ENCODE peak calls at places on chromosomes 3 and 15, in ten cellular contexts. X is GM23338, Y is fibroblast of mammary gland, Q is dorsolateral prefrontal cortex, B is GM06990, T is A549, O is mucosa of descending colon, U is nephron progenitor cell, P is omental fat pad, V is cardiac muscle cell. K is an unnamed sample.

GRCh38 chr3:47430606-47431005 is 45.1 kb downstream of the SCAP start:
- DNase-seq in U (no peak), X (no peak), B (no peak), Q (no peak), O (no peak), P (no peak), Y (no peak), T (no peak), V (peak), K (no peak)

GRCh38 chr3:13549513-13550256 is 760 bp downstream of the FBLN2 start:
- DNase-seq in V (no peak), B (no peak), P (no peak), U (no peak), O (no peak), T (no peak), Q (no peak), Y (no peak), X (no peak), K (no peak)

GRCh38 chr15:77650285-77650684 is 17.6 kb upstream of the LINGO1 start:
- DNase-seq in Q (no peak), Y (peak), B (no peak), U (peak), O (no peak), T (peak), V (peak), X (peak), P (no peak), K (peak)

GRCh38 chr15:101314726-101315125 is 19.7 kb upstream of the SNRPA1 start:
- DNase-seq in V (no peak), P (no peak), B (no peak), Q (no peak), U (no peak), Y (no peak), T (no peak), O (no peak), X (no peak), K (no peak)

GRCh38 chr15:99496302-99496629 is 69.5 kb upstream of the MEF2A start:
- DNase-seq in Y (no peak), T (no peak), X (no peak), U (no peak), O (no peak), P (no peak), B (no peak), V (no peak), Q (no peak), K (no peak)

GRCh38 chr3:112770026-112770626 is 76.5 kb downstream of the CD200R1L start:
- DNase-seq in P (no peak), Y (peak), Q (no peak), V (no peak), U (no peak), B (no peak), O (no peak), X (peak), T (peak), K (no peak)

GRCh38 chr3:152650177-152650576 is 184.8 kb upstream of the P2RY1 start:
- DNase-seq in U (no peak), P (no peak), O (no peak), Q (peak), V (no peak), Y (no peak), X (no peak), B (no peak), T (no peak), K (peak)

GRCh38 chr3:75237041-75237775 is 426.9 kb upstream of the FRG2C start:
- DNase-seq in X (no peak), Q (no peak), B (no peak), O (no peak), V (no peak), U (no peak), P (no peak), T (no peak), Y (no peak), K (no peak)

GRCh38 chr3:120364821-120365220 is 15.7 kb upstream of the LRRC58 start:
- DNase-seq in X (no peak), B (no peak), P (no peak), V (no peak), Y (peak), T (no peak), Q (no peak), U (no peak), O (no peak), K (no peak)

GRCh38 chr3:19213608-19214220 is 65.4 kb downstream of the KCNH8 start:
- DNase-seq in U (no peak), T (peak), O (peak), P (no peak), B (no peak), Y (no peak), Q (no peak), V (peak), X (peak), K (no peak)

GRCh38 chr15:69906256-69907185 is 191.2 kb downstream of the TLE3 start:
- DNase-seq in Q (no peak), U (no peak), B (no peak), P (no peak), O (no peak), X (no peak), V (no peak), T (no peak), Y (no peak), K (no peak)

GRCh38 chr3:156718622-156719300 is 44.4 kb downstream of the TIPARP start:
- DNase-seq in U (no peak), P (no peak), T (no peak), Q (no peak), X (no peak), Y (no peak), O (no peak), B (no peak), V (no peak), K (no peak)

GRCh38 chr3:126828306-126828705 is 124.3 kb downstream of the CHCHD6 start:
- DNase-seq in V (no peak), Y (peak), B (no peak), O (peak), U (no peak), Q (no peak), T (no peak), P (no peak), X (no peak), K (no peak)

GRCh38 chr3:162525052-162525451 is 1028.4 kb downstream of the OTOL1 start:
- DNase-seq in B (no peak), Y (peak), Q (no peak), V (no peak), P (no peak), X (no peak), O (no peak), T (no peak), U (no peak), K (no peak)

GRCh38 chr3:38555149-38555840 is 59.2 kb downstream of the EXOG start:
- DNase-seq in T (no peak), Y (no peak), Q (no peak), P (no peak), X (no peak), V (no peak), U (no peak), B (no peak), O (no peak), K (no peak)

GRCh38 chr3:130779486-130779885 is 32.9 kb upstream of the PIK3R4 start:
- DNase-seq in P (no peak), Q (no peak), X (no peak), Y (no peak), O (no peak), V (no peak), U (no peak), T (no peak), B (no peak), K (no peak)

GRCh38 chr3:46132565-46132964 is 75.5 kb downstream of the CCR1 start:
- DNase-seq in Y (no peak), V (no peak), O (no peak), U (no peak), T (no peak), B (no peak), P (no peak), Q (no peak), X (no peak), K (no peak)

GRCh38 chr3:189236352-189236751 is 64.6 kb downstream of the TPRG1 start:
- DNase-seq in V (no peak), O (no peak), Q (no peak), U (no peak), B (peak), T (no peak), P (no peak), X (no peak), Y (no peak), K (no peak)

GRCh38 chr15:100663066-100663465 is 60.7 kb downstream of the ASB7 start:
- DNase-seq in V (no peak), T (peak), B (no peak), P (no peak), Q (no peak), U (no peak), O (no peak), Y (no peak), X (peak), K (no peak)

GRCh38 chr3:30292192-30292893 is 314.1 kb upstream of the TGFBR2 start:
- DNase-seq in U (no peak), T (peak), Q (no peak), B (no peak), P (no peak), O (no peak), X (no peak), Y (peak), V (no peak), K (no peak)

GRCh38 chr3:71225951-71226564 is 357.5 kb downstream of the FOXP1 start:
- DNase-seq in Q (no peak), B (no peak), O (no peak), Y (no peak), V (no peak), P (no peak), X (no peak), T (no peak), U (no peak), K (no peak)

GRCh38 chr15:82021992-82022391 is 23.8 kb downstream of the MEX3B start:
- DNase-seq in V (peak), X (no peak), B (no peak), Q (no peak), P (no peak), O (no peak), Y (peak), U (no peak), T (no peak), K (no peak)

GRCh38 chr3:29871087-29871486 is 590.2 kb downstream of the RBMS3 start:
- DNase-seq in T (peak), O (no peak), X (peak), B (no peak), P (no peak), Q (no peak), V (no peak), U (no peak), Y (peak), K (no peak)

GRCh38 chr15:78298983-78299301 is 467 bp downstream of the SKIC8 start:
- DNase-seq in T (no peak), P (no peak), B (no peak), V (peak), U (no peak), Q (no peak), X (no peak), O (no peak), Y (peak), K (no peak)

GRCh38 chr3:101574388-101575156 is 592 bp downstream of the PCNP start:
- DNase-seq in Q (peak), U (no peak), P (no peak), B (no peak), V (peak), Y (peak), O (no peak), T (peak), X (peak), K (peak)

GRCh38 chr3:13072239-13073041 is 789 bp downstream of the IQSEC1 start:
- DNase-seq in Y (no peak), Q (peak), B (peak), V (no peak), P (no peak), X (peak), O (peak), T (no peak), U (no peak), K (no peak)

GRCh38 chr3:46663611-46664135 is 29.8 kb downstream of the ALS2CL start:
- DNase-seq in Q (peak), O (no peak), Y (peak), X (peak), U (peak), V (peak), T (peak), P (no peak), B (no peak), K (no peak)

GRCh38 chr3:34634939-34635338 is 836.5 kb downstream of the PDCD6IP start:
- DNase-seq in O (no peak), P (no peak), Y (no peak), X (no peak), U (no peak), V (no peak), Q (no peak), T (no peak), B (no peak), K (no peak)

GRCh38 chr3:152322756-152323155 is 54.0 kb downstream of the MBNL1 start:
- DNase-seq in T (no peak), O (no peak), Y (peak), V (no peak), P (no peak), B (peak), Q (no peak), U (no peak), X (no peak), K (no peak)

GRCh38 chr3:25587526-25587925 is 77.2 kb downstream of the TOP2B start:
- DNase-seq in Y (peak), U (no peak), B (no peak), T (no peak), X (no peak), P (no peak), Q (no peak), O (no peak), V (no peak), K (no peak)

GRCh38 chr3:165185707-165186327 is 10.4 kb downstream of the SLITRK3 start:
- DNase-seq in X (peak), U (peak), T (peak), O (no peak), P (no peak), V (peak), Q (peak), B (no peak), Y (peak), K (peak)

GRCh38 chr3:14253022-14253761 is 74.6 kb downstream of the LSM3 start:
- DNase-seq in U (no peak), X (no peak), Y (peak), Q (no peak), P (no peak), T (no peak), V (no peak), O (no peak), B (no peak), K (no peak)

GRCh38 chr3:159785276-159785675 is 203.4 kb upstream of the IL12A start:
- DNase-seq in Q (no peak), Y (peak), B (no peak), T (peak), X (no peak), V (no peak), U (no peak), P (no peak), O (no peak), K (no peak)

DNA sequence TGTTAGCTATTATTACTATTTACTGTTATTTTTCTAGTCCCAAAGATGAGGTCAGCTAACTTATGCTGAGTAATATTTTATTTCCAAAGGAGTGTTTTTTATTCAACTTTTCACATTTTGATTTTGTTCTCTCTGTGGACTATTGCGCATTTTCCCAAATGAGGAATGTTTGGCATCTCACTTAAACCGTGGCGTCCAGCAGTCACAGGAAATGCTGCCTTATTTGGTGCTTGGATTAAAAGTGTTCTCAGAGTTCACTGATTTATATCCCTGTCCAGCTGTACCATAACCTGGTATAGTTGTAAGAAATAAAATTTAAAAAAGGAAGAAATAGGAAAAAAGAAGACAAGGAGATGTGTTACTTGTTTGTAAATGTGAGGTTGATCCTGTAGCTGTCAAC is 166.8 kb downstream of the THSD4 start:
- DNase-seq in P (no peak), B (no peak), Q (no peak), U (no peak), T (no peak), V (no peak), O (no peak), X (no peak), Y (peak), K (no peak)
- TF ChIP-seq CTCF in P (no peak), B (no peak), Q (no peak), U (no peak), T (no peak), V (no peak), O (no peak), X (no peak), Y (no peak), K (no peak)

GRCh38 chr3:146072824-146073223 is 88.2 kb downstream of the PLOD2 start:
- DNase-seq in X (no peak), T (no peak), P (no peak), O (no peak), U (no peak), Q (no peak), V (peak), B (no peak), Y (peak), K (no peak)
- TF ChIP-seq CTCF in X (no peak), T (no peak), P (no peak), O (no peak), U (no peak), Q (no peak), V (no peak), B (no peak), Y (no peak), K (no peak)

GRCh38 chr3:142595951-142596725 is at the start of gene PLS1:
- DNase-seq in B (peak), T (peak), Y (peak), Q (peak), P (peak), O (peak), V (peak), U (peak), X (peak), K (peak)
- TF ChIP-seq CTCF in B (no peak), T (peak), Y (no peak), Q (peak), P (no peak), O (no peak), V (no peak), U (no peak), X (no peak), K (no peak)

GRCh38 chr3:23805228-23805880 is 401 bp upstream of the UBE2E1 start:
- DNase-seq in X (peak), P (no peak), V (no peak), B (no peak), Y (no peak), T (no peak), Q (no peak), O (no peak), U (no peak), K (no peak)
- TF ChIP-seq CTCF in X (no peak), P (no peak), V (no peak), B (peak), Y (no peak), T (no peak), Q (no peak), O (no peak), U (no peak), K (no peak)

DNA sequence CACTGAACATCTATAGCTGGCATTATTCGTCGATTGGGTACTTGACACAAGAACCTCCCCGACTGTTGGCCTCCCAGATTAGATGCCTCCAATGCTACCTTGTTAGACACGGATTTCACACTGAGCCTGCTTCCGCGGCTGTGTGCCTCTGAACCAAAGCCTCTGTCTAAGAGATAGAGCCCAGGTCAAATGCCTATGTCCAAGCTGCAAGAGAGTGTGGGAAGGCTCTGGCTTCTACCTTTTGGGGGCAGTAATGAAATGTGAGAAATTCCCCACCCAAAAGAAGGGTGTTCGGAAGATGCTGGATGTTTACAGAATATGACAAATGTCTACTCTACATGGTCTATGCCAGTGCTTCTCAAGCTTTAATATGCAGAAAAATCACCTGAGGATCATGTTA is 2.0 kb upstream of the RPUSD2 start:
- DNase-seq in T (peak), U (no peak), Y (no peak), P (no peak), O (no peak), Q (no peak), B (no peak), V (no peak), X (peak), K (no peak)
- TF ChIP-seq CTCF in T (peak), U (no peak), Y (no peak), P (no peak), O (no peak), Q (peak), B (peak), V (peak), X (peak), K (peak)

GRCh38 chr15:85788796-85789495 is 5.8 kb downstream of the KLHL25 start:
- DNase-seq in V (no peak), U (no peak), Y (no peak), Q (no peak), T (no peak), O (peak), X (no peak), B (no peak), P (no peak), K (no peak)

GRCh38 chr15:85792102-85792731 is 2.5 kb downstream of the KLHL25 start:
- DNase-seq in O (no peak), U (no peak), Y (no peak), V (no peak), B (no peak), T (no peak), X (no peak), Q (no peak), P (no peak), K (no peak)

GRCh38 chr15:85786778-85787114 is 8.0 kb downstream of the KLHL25 start:
- DNase-seq in B (no peak), O (no peak), P (no peak), V (no peak), Y (no peak), X (no peak), Q (no peak), U (no peak), T (no peak), K (no peak)

GRCh38 chr15:85785887-85786777 is 8.6 kb downstream of the KLHL25 start:
- DNase-seq in O (no peak), T (peak), X (no peak), U (no peak), P (no peak), Q (no peak), B (no peak), V (no peak), Y (peak), K (no peak)

DNA sequence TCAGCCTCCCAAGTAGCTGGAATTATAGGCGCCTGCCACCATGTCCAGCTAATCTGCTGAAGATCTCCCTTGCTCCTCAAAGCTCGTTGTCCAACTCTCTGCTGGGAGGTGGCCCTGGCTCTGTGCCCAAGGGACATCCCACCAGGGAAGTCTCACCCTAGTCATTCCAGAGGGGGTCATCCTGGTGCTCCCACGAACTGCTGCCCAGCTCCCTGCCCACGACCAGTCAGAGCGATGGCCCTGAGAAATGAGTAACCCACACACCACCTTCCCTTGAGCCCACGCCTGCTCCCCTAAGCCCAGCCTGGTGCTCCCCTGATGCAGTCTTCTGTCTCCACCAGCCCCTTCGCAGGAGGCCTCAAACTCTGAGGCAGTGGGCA is 5.2 kb downstream of the KLHL25 start:
- DNase-seq in B (no peak), X (no peak), T (no peak), Q (no peak), O (no peak), V (no peak), Y (no peak), U (no peak), P (no peak), K (no peak)
- TF ChIP-seq CTCF in B (no peak), X (no peak), T (no peak), Q (no peak), O (no peak), V (no peak), Y (no peak), U (no peak), P (no peak), K (no peak)

GRCh38 chr3:114299925-114300624 is 6.2 kb downstream of the TIGIT start:
- DNase-seq in P (no peak), T (no peak), Y (no peak), O (no peak), Q (no peak), U (no peak), B (no peak), V (no peak), X (no peak), K (no peak)

GRCh38 chr3:114293846-114294245 is at the start of gene TIGIT:
- DNase-seq in V (no peak), Q (no peak), P (no peak), T (no peak), X (no peak), O (no peak), B (no peak), U (no peak), Y (no peak), K (no peak)

GRCh38 chr3:114294940-114295480 is 1.2 kb downstream of the TIGIT start:
- DNase-seq in P (no peak), Q (no peak), V (no peak), O (no peak), Y (no peak), B (no peak), U (no peak), X (no peak), T (no peak), K (no peak)

GRCh38 chr3:114299421-114299820 is 5.6 kb downstream of the TIGIT start:
- DNase-seq in X (peak), Q (no peak), V (peak), O (peak), Y (peak), T (peak), P (no peak), B (no peak), U (peak), K (peak)
- TF ChIP-seq CTCF in X (peak), Q (peak), V (peak), O (no peak), Y (peak), T (peak), P (no peak), B (peak), U (no peak), K (peak)

GRCh38 chr3:184700759-184701158 is 11.1 kb downstream of the MAGEF1 start:
- DNase-seq in O (no peak), Q (no peak), T (no peak), U (no peak), V (no peak), P (no peak), X (no peak), Y (no peak), B (no peak), K (no peak)
- TF ChIP-seq CTCF in O (no peak), Q (no peak), T (no peak), U (no peak), V (no peak), P (no peak), X (no peak), Y (no peak), B (no peak), K (no peak)